ENCODE peak calls at places on chromosomes 4 and X, in seven cellular contexts. One of them, this sample, is unnamed. For H3K4me1, the result is how much of the 10 kb centered on the place peaks cover.

GRCh38 chr4:154838155-154838554 is 57.1 kb downstream of the RBM46 start:
- DNase-seq in neural progenitor cell: no peak
- DNase-seq in H9: no peak
- DNase-seq in ascending aorta: no peak
- DNase-seq in astrocyte: no peak
- DNase-seq in left ventricle myocardium inferior: no peak
- DNase-seq in MM.1S: no peak
- DNase-seq in this sample: no peak

GRCh38 chr4:121998024-121998423 is 46.2 kb upstream of the TRPC3 start:
- DNase-seq in neural progenitor cell: peak
- DNase-seq in H9: peak
- DNase-seq in ascending aorta: no peak
- DNase-seq in astrocyte: no peak
- DNase-seq in left ventricle myocardium inferior: no peak
- DNase-seq in MM.1S: no peak
- DNase-seq in this sample: peak

GRCh38 chrX:13069771-13070410 is 25.5 kb upstream of the FAM9C start:
- DNase-seq in neural progenitor cell: no peak
- DNase-seq in H9: no peak
- DNase-seq in ascending aorta: no peak
- DNase-seq in astrocyte: peak
- DNase-seq in left ventricle myocardium inferior: no peak
- DNase-seq in MM.1S: no peak
- DNase-seq in this sample: no peak

GRCh38 chr4:105283501-105283900 is 136.8 kb downstream of the TET2 start:
- DNase-seq in neural progenitor cell: no peak
- DNase-seq in H9: no peak
- DNase-seq in ascending aorta: no peak
- DNase-seq in astrocyte: peak
- DNase-seq in left ventricle myocardium inferior: no peak
- DNase-seq in MM.1S: no peak
- DNase-seq in this sample: no peak

GRCh38 chr4:160129439-160129838 is 1026.6 kb downstream of the RAPGEF2 start:
- DNase-seq in neural progenitor cell: no peak
- DNase-seq in H9: no peak
- DNase-seq in ascending aorta: no peak
- DNase-seq in astrocyte: peak
- DNase-seq in left ventricle myocardium inferior: no peak
- DNase-seq in MM.1S: no peak
- DNase-seq in this sample: no peak

GRCh38 chrX:3820170-3820569 is 106.7 kb upstream of the PRKX start:
- DNase-seq in neural progenitor cell: no peak
- DNase-seq in H9: no peak
- DNase-seq in ascending aorta: no peak
- DNase-seq in astrocyte: peak
- DNase-seq in left ventricle myocardium inferior: no peak
- DNase-seq in MM.1S: no peak
- DNase-seq in this sample: no peak

GRCh38 chrX:46683023-46683422 is 75.9 kb downstream of the SLC9A7 start:
- DNase-seq in neural progenitor cell: no peak
- DNase-seq in H9: no peak
- DNase-seq in ascending aorta: no peak
- DNase-seq in astrocyte: peak
- DNase-seq in left ventricle myocardium inferior: no peak
- DNase-seq in MM.1S: no peak
- DNase-seq in this sample: peak

GRCh38 chr4:2265113-2266110 is 3.5 kb upstream of the MXD4 start:
- DNase-seq in neural progenitor cell: no peak
- DNase-seq in H9: no peak
- DNase-seq in ascending aorta: no peak
- DNase-seq in astrocyte: no peak
- DNase-seq in left ventricle myocardium inferior: no peak
- DNase-seq in MM.1S: no peak
- DNase-seq in this sample: no peak

GRCh38 chr4:83207497-83208105 is 77.0 kb downstream of the COQ2 start:
- DNase-seq in neural progenitor cell: no peak
- DNase-seq in H9: no peak
- DNase-seq in ascending aorta: no peak
- DNase-seq in astrocyte: peak
- DNase-seq in left ventricle myocardium inferior: no peak
- DNase-seq in MM.1S: no peak
- DNase-seq in this sample: no peak

GRCh38 chrX:110156167-110156754 is 153.3 kb downstream of the TMEM164 start:
- DNase-seq in neural progenitor cell: no peak
- DNase-seq in H9: no peak
- DNase-seq in ascending aorta: no peak
- DNase-seq in astrocyte: no peak
- DNase-seq in left ventricle myocardium inferior: no peak
- DNase-seq in MM.1S: peak
- DNase-seq in this sample: peak

GRCh38 chr4:89737888-89738287 is 99.1 kb downstream of the SNCA start:
- DNase-seq in neural progenitor cell: no peak
- DNase-seq in H9: no peak
- DNase-seq in ascending aorta: no peak
- DNase-seq in astrocyte: peak
- DNase-seq in left ventricle myocardium inferior: no peak
- DNase-seq in MM.1S: no peak
- DNase-seq in this sample: no peak

GRCh38 chrX:71095971-71096701 is 485 bp downstream of the FOXO4 start:
- DNase-seq in neural progenitor cell: peak
- DNase-seq in H9: no peak
- DNase-seq in ascending aorta: peak
- DNase-seq in astrocyte: peak
- DNase-seq in left ventricle myocardium inferior: no peak
- DNase-seq in MM.1S: no peak
- DNase-seq in this sample: no peak

GRCh38 chr4:1299301-1299860 is 9.7 kb downstream of the MAEA start:
- DNase-seq in neural progenitor cell: no peak
- DNase-seq in H9: no peak
- DNase-seq in ascending aorta: no peak
- DNase-seq in astrocyte: no peak
- DNase-seq in left ventricle myocardium inferior: no peak
- DNase-seq in MM.1S: no peak
- DNase-seq in this sample: no peak

GRCh38 chr4:120540625-120541024 is 381.9 kb downstream of the PRDM5 start:
- DNase-seq in neural progenitor cell: no peak
- DNase-seq in H9: no peak
- DNase-seq in ascending aorta: no peak
- DNase-seq in astrocyte: no peak
- DNase-seq in left ventricle myocardium inferior: no peak
- DNase-seq in MM.1S: no peak
- DNase-seq in this sample: no peak

GRCh38 chrX:136780738-136781137 is at the start of gene ARHGEF6:
- DNase-seq in neural progenitor cell: no peak
- DNase-seq in H9: no peak
- DNase-seq in ascending aorta: no peak
- DNase-seq in astrocyte: no peak
- DNase-seq in left ventricle myocardium inferior: no peak
- DNase-seq in MM.1S: peak
- DNase-seq in this sample: peak

GRCh38 chrX:152635941-152636340 is 1.8 kb upstream of the GABRQ start:
- DNase-seq in neural progenitor cell: peak
- DNase-seq in H9: peak
- DNase-seq in ascending aorta: no peak
- DNase-seq in astrocyte: peak
- DNase-seq in left ventricle myocardium inferior: no peak
- DNase-seq in MM.1S: peak
- DNase-seq in this sample: peak
- TF ChIP-seq CTCF in neural progenitor cell: peak
- TF ChIP-seq CTCF in H9: peak
- TF ChIP-seq CTCF in ascending aorta: no peak
- TF ChIP-seq CTCF in astrocyte: peak
- TF ChIP-seq CTCF in left ventricle myocardium inferior: peak
- TF ChIP-seq CTCF in MM.1S: peak
- TF ChIP-seq CTCF in this sample: peak

DNA sequence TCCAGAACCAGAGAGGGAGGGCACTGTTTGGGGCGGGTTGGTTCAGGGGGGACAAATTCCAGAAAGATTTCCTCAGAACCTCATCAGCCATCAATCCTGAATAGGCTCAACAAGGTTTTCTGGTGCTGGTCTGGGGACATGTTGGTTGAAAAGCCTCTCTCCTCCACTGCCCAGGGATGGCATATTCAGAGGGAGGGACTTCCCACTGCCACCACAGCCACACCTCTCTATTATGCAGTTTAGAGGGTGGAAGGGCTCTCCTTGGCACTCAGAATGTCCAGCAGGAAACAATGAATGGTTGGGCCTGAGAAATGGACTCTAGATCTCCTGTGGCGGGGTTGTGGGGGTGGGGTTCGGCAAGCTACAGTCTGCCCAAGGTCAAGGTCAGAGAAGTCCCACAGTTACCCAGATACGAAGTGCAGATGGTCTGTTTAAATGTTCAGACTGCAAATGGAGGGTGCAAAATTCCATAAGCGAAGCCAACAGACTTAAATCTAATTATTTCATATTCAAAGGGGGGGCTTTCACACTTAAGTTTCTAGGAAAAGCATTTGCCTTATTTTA is 70.7 kb downstream of the LEF1 start:
- DNase-seq in neural progenitor cell: no peak
- DNase-seq in H9: no peak
- DNase-seq in ascending aorta: no peak
- DNase-seq in astrocyte: no peak
- DNase-seq in left ventricle myocardium inferior: no peak
- DNase-seq in MM.1S: no peak
- DNase-seq in this sample: no peak
- H3K4me1 ChIP-seq in neural progenitor cell: under half
- H3K4me1 ChIP-seq in H9: under half
- H3K4me1 ChIP-seq in ascending aorta: under half
- H3K4me1 ChIP-seq in astrocyte: under half
- H3K4me1 ChIP-seq in left ventricle myocardium inferior: under half
- H3K4me1 ChIP-seq in MM.1S: under half
- H3K4me1 ChIP-seq in this sample: under half

DNA sequence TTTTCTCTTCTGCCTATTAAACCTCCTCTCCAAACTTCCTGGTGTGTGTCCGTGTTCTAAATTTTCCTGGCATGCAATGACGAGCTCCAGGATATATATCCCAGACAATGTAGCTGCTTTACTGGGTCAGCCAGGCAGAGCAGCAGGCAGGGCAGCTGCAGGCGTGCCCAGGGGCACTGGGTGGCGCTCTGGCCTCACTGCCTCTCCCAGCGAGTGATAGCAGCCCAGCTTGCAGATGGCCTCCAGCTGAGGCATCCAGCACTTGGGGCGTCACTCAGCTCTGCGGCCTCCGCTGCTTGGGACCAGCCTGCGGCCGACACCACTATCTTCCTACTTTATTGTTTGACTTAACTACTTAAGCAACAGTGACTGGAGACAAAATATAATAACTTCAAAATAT is 23.0 kb upstream of the UBA6 start:
- DNase-seq in neural progenitor cell: peak
- DNase-seq in H9: peak
- DNase-seq in ascending aorta: no peak
- DNase-seq in astrocyte: no peak
- DNase-seq in left ventricle myocardium inferior: no peak
- DNase-seq in MM.1S: no peak
- DNase-seq in this sample: no peak
- TF ChIP-seq CTCF in neural progenitor cell: peak
- TF ChIP-seq CTCF in H9: peak
- TF ChIP-seq CTCF in ascending aorta: no peak
- TF ChIP-seq CTCF in astrocyte: no peak
- TF ChIP-seq CTCF in left ventricle myocardium inferior: no peak
- TF ChIP-seq CTCF in MM.1S: no peak
- TF ChIP-seq CTCF in this sample: peak

DNA sequence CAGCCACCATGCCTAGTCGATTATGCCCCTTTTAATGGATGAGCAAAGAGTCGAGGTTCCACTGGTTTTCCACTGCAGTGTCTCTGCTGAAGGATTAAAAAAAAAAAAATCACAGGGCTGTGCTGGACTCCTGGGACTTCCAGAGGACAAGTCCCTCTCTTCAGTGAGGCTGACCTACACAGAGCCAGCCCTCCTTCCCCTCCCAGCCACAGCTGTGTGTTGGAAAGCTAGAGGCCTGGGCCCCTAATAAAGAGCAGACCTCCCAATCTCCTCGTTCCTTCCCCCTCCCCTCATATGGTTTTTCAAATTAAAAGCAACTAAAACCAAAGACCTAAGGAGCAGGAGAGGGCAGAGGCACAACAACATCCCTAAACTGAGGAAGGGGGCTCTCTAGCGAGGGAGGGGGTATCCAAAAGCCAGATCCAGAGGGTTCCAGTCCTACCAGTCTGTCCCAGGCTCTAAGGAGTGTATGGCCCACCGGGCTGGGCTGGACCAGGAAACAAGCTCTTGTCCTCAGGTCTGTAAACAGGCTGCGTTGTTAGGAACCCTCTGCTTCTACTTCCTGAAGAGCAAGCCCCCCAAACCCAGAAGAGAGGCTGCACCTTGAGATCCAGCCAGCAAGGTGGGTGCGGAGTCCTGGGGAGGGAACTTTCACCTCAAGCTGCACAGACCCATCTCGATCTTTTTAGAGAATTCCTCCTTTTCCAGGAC is 4.0 kb upstream of the PDGFRA start:
- DNase-seq in neural progenitor cell: peak
- DNase-seq in H9: no peak
- DNase-seq in ascending aorta: no peak
- DNase-seq in astrocyte: no peak
- DNase-seq in left ventricle myocardium inferior: no peak
- DNase-seq in MM.1S: no peak
- DNase-seq in this sample: no peak
- H3K4me1 ChIP-seq in neural progenitor cell: under half
- H3K4me1 ChIP-seq in H9: under half
- H3K4me1 ChIP-seq in ascending aorta: under half
- H3K4me1 ChIP-seq in astrocyte: under half
- H3K4me1 ChIP-seq in left ventricle myocardium inferior: under half
- H3K4me1 ChIP-seq in MM.1S: under half
- H3K4me1 ChIP-seq in this sample: under half